ENCODE peak calls at places on chromosomes 11 and 22, in seven cellular contexts. One of them, this sample, is unnamed. For H3K9me3, the result is how much of the 10 kb centered on the place peaks cover.

GRCh38 chr11:66981976-66982578 is 7.0 kb downstream of the C11orf86 start:
- DNase-seq in breast epithelium: peak
- DNase-seq in A549: peak
- DNase-seq in heart left ventricle: peak
- DNase-seq in suprapubic skin: peak
- DNase-seq in right lobe of liver: peak
- DNase-seq in transverse colon: peak
- DNase-seq in this sample: peak

GRCh38 chr11:67436459-67437081 is 912 bp downstream of the PTPRCAP start:
- DNase-seq in breast epithelium: no peak
- DNase-seq in A549: no peak
- DNase-seq in heart left ventricle: no peak
- DNase-seq in suprapubic skin: no peak
- DNase-seq in right lobe of liver: no peak
- DNase-seq in transverse colon: peak
- DNase-seq in this sample: no peak

GRCh38 chr11:8230921-8231847 is 32.5 kb downstream of the LMO1 start:
- DNase-seq in breast epithelium: no peak
- DNase-seq in A549: no peak
- DNase-seq in heart left ventricle: no peak
- DNase-seq in suprapubic skin: no peak
- DNase-seq in right lobe of liver: no peak
- DNase-seq in transverse colon: no peak
- DNase-seq in this sample: no peak

GRCh38 chr22:36929621-36930020 is 16.2 kb downstream of the CSF2RB start:
- DNase-seq in breast epithelium: no peak
- DNase-seq in A549: no peak
- DNase-seq in heart left ventricle: no peak
- DNase-seq in suprapubic skin: peak
- DNase-seq in right lobe of liver: no peak
- DNase-seq in transverse colon: no peak
- DNase-seq in this sample: no peak

GRCh38 chr11:66420671-66421476 is at the start of gene NPAS4:
- DNase-seq in breast epithelium: no peak
- DNase-seq in A549: no peak
- DNase-seq in heart left ventricle: no peak
- DNase-seq in suprapubic skin: no peak
- DNase-seq in right lobe of liver: no peak
- DNase-seq in transverse colon: no peak
- DNase-seq in this sample: no peak

GRCh38 chr22:38338772-38339379 is 21.6 kb upstream of the CSNK1E start:
- DNase-seq in breast epithelium: no peak
- DNase-seq in A549: no peak
- DNase-seq in heart left ventricle: no peak
- DNase-seq in suprapubic skin: peak
- DNase-seq in right lobe of liver: no peak
- DNase-seq in transverse colon: peak
- DNase-seq in this sample: no peak

GRCh38 chr11:33696931-33697638 is 3.5 kb downstream of the C11orf91 start:
- DNase-seq in breast epithelium: no peak
- DNase-seq in A549: no peak
- DNase-seq in heart left ventricle: no peak
- DNase-seq in suprapubic skin: no peak
- DNase-seq in right lobe of liver: no peak
- DNase-seq in transverse colon: no peak
- DNase-seq in this sample: no peak

GRCh38 chr11:111585371-111585770 is 16.9 kb upstream of the SIK2 start:
- DNase-seq in breast epithelium: no peak
- DNase-seq in A549: no peak
- DNase-seq in heart left ventricle: peak
- DNase-seq in suprapubic skin: no peak
- DNase-seq in right lobe of liver: no peak
- DNase-seq in transverse colon: no peak
- DNase-seq in this sample: no peak

GRCh38 chr11:587978-588380 is 11.7 kb downstream of the PHRF1 start:
- DNase-seq in breast epithelium: no peak
- DNase-seq in A549: peak
- DNase-seq in heart left ventricle: no peak
- DNase-seq in suprapubic skin: no peak
- DNase-seq in right lobe of liver: peak
- DNase-seq in transverse colon: no peak
- DNase-seq in this sample: peak

GRCh38 chr11:62005231-62005661 is 37.8 kb upstream of the FTH1 start:
- DNase-seq in breast epithelium: no peak
- DNase-seq in A549: no peak
- DNase-seq in heart left ventricle: no peak
- DNase-seq in suprapubic skin: no peak
- DNase-seq in right lobe of liver: no peak
- DNase-seq in transverse colon: no peak
- DNase-seq in this sample: no peak

GRCh38 chr11:57567210-57567511 is 311 bp downstream of the UBE2L6 start:
- DNase-seq in breast epithelium: no peak
- DNase-seq in A549: no peak
- DNase-seq in heart left ventricle: no peak
- DNase-seq in suprapubic skin: no peak
- DNase-seq in right lobe of liver: no peak
- DNase-seq in transverse colon: peak
- DNase-seq in this sample: no peak

GRCh38 chr22:17199131-17199731 is 20.0 kb downstream of the ADA2 start:
- DNase-seq in breast epithelium: no peak
- DNase-seq in A549: no peak
- DNase-seq in heart left ventricle: peak
- DNase-seq in suprapubic skin: no peak
- DNase-seq in right lobe of liver: no peak
- DNase-seq in transverse colon: no peak
- DNase-seq in this sample: no peak

GRCh38 chr11:118634435-118635236 is 27.2 kb downstream of the PHLDB1 start:
- DNase-seq in breast epithelium: peak
- DNase-seq in A549: no peak
- DNase-seq in heart left ventricle: peak
- DNase-seq in suprapubic skin: no peak
- DNase-seq in right lobe of liver: peak
- DNase-seq in transverse colon: peak
- DNase-seq in this sample: peak
- H3K4me3 ChIP-seq in breast epithelium: no peak
- H3K4me3 ChIP-seq in A549: no peak
- H3K4me3 ChIP-seq in heart left ventricle: no peak
- H3K4me3 ChIP-seq in suprapubic skin: peak
- H3K4me3 ChIP-seq in right lobe of liver: peak
- H3K4me3 ChIP-seq in transverse colon: peak
- H3K4me3 ChIP-seq in this sample: peak

GRCh38 chr11:27471588-27472397 is 797 bp downstream of the LGR4 start:
- DNase-seq in breast epithelium: peak
- DNase-seq in A549: no peak
- DNase-seq in heart left ventricle: peak
- DNase-seq in suprapubic skin: peak
- DNase-seq in right lobe of liver: peak
- DNase-seq in transverse colon: peak
- DNase-seq in this sample: no peak

GRCh38 chr11:27473017-27473406 is 422 bp upstream of the LGR4 start:
- DNase-seq in breast epithelium: no peak
- DNase-seq in A549: no peak
- DNase-seq in heart left ventricle: no peak
- DNase-seq in suprapubic skin: no peak
- DNase-seq in right lobe of liver: no peak
- DNase-seq in transverse colon: no peak
- DNase-seq in this sample: no peak

GRCh38 chr11:27471067-27471587 is 1.5 kb downstream of the LGR4 start:
- DNase-seq in breast epithelium: no peak
- DNase-seq in A549: no peak
- DNase-seq in heart left ventricle: no peak
- DNase-seq in suprapubic skin: no peak
- DNase-seq in right lobe of liver: no peak
- DNase-seq in transverse colon: peak
- DNase-seq in this sample: peak

GRCh38 chr11:27470166-27470565 is 2.4 kb downstream of the LGR4 start:
- DNase-seq in breast epithelium: no peak
- DNase-seq in A549: no peak
- DNase-seq in heart left ventricle: no peak
- DNase-seq in suprapubic skin: no peak
- DNase-seq in right lobe of liver: no peak
- DNase-seq in transverse colon: no peak
- DNase-seq in this sample: no peak

DNA sequence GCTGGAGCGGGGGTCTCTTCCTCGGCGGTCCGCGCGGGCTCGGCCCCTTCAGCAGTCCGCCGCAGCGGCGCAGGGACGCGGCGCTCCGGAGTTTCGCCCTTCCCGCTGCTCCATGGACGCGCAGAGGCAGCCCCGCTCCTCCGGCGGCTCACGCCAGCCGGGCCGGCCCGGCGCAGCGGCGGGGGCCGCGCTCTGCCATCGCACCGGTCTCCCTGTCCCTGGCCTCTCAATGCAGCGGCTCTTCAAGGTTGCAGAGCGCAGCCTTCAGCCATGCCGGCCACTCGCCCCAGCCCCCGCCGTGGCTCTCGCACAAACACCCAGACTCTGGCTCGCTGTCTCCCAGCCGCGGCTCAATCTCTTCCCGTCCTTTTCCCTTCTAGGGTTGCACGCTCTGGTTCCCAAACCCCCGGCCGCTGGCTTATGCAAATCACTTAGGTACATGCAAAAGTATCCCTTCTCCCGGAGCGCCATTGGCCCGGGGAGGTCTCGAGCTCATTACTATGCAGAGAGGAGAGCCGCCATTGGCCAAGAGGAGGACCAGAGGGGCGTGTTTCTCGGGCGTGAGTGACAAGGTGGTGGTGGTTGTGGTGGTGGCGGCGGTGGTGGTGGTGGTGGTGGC is at the start of gene LGR4:
- DNase-seq in breast epithelium: peak
- DNase-seq in A549: peak
- DNase-seq in heart left ventricle: peak
- DNase-seq in suprapubic skin: peak
- DNase-seq in right lobe of liver: peak
- DNase-seq in transverse colon: peak
- DNase-seq in this sample: peak
- TF ChIP-seq POLR2A in breast epithelium: peak
- TF ChIP-seq POLR2A in A549: peak
- TF ChIP-seq POLR2A in heart left ventricle: no peak
- TF ChIP-seq POLR2A in suprapubic skin: peak
- TF ChIP-seq POLR2A in right lobe of liver: peak
- TF ChIP-seq POLR2A in transverse colon: peak
- TF ChIP-seq POLR2A in this sample: peak

GRCh38 chr22:47340851-47341436 is 578.5 kb downstream of the TBC1D22A start:
- DNase-seq in breast epithelium: no peak
- DNase-seq in A549: peak
- DNase-seq in heart left ventricle: no peak
- DNase-seq in suprapubic skin: no peak
- DNase-seq in right lobe of liver: no peak
- DNase-seq in transverse colon: no peak
- DNase-seq in this sample: no peak
- H3K9me3 ChIP-seq in breast epithelium: under half
- H3K9me3 ChIP-seq in A549: under half
- H3K9me3 ChIP-seq in heart left ventricle: under half
- H3K9me3 ChIP-seq in suprapubic skin: under half
- H3K9me3 ChIP-seq in right lobe of liver: under half
- H3K9me3 ChIP-seq in transverse colon: under half
- H3K9me3 ChIP-seq in this sample: under half

DNA sequence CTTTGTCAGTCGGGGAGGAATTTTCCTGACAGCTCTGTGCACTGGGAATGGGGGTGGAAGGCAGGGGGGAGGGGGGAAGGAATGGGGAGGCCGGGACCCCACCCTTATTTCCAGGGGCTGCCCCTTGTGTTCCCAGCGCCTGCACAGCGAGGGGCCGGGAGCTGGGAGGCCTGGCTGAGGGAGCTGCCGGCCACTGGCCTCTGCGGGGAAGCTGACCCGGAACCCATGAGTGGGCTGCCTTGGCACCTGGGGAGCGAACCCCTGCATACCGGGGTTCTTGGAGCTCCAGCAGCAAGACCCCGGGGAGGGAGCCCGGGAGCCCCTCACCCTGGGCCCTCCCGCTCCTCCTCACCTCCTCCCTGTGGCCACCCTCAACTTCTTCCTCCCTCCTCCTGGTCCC is 3.5 kb downstream of the H19 start:
- DNase-seq in breast epithelium: no peak
- DNase-seq in A549: no peak
- DNase-seq in heart left ventricle: peak
- DNase-seq in suprapubic skin: no peak
- DNase-seq in right lobe of liver: peak
- DNase-seq in transverse colon: no peak
- DNase-seq in this sample: no peak
- H3K4me3 ChIP-seq in breast epithelium: no peak
- H3K4me3 ChIP-seq in A549: no peak
- H3K4me3 ChIP-seq in heart left ventricle: no peak
- H3K4me3 ChIP-seq in suprapubic skin: no peak
- H3K4me3 ChIP-seq in right lobe of liver: no peak
- H3K4me3 ChIP-seq in transverse colon: no peak
- H3K4me3 ChIP-seq in this sample: no peak

GRCh38 chr11:125263268-125263790 is 98.8 kb downstream of the PKNOX2 start:
- DNase-seq in breast epithelium: no peak
- DNase-seq in A549: no peak
- DNase-seq in heart left ventricle: peak
- DNase-seq in suprapubic skin: no peak
- DNase-seq in right lobe of liver: peak
- DNase-seq in transverse colon: peak
- DNase-seq in this sample: peak
- TF ChIP-seq POLR2A in breast epithelium: no peak
- TF ChIP-seq POLR2A in A549: no peak
- TF ChIP-seq POLR2A in heart left ventricle: no peak
- TF ChIP-seq POLR2A in suprapubic skin: no peak
- TF ChIP-seq POLR2A in right lobe of liver: no peak
- TF ChIP-seq POLR2A in transverse colon: no peak
- TF ChIP-seq POLR2A in this sample: no peak

DNA sequence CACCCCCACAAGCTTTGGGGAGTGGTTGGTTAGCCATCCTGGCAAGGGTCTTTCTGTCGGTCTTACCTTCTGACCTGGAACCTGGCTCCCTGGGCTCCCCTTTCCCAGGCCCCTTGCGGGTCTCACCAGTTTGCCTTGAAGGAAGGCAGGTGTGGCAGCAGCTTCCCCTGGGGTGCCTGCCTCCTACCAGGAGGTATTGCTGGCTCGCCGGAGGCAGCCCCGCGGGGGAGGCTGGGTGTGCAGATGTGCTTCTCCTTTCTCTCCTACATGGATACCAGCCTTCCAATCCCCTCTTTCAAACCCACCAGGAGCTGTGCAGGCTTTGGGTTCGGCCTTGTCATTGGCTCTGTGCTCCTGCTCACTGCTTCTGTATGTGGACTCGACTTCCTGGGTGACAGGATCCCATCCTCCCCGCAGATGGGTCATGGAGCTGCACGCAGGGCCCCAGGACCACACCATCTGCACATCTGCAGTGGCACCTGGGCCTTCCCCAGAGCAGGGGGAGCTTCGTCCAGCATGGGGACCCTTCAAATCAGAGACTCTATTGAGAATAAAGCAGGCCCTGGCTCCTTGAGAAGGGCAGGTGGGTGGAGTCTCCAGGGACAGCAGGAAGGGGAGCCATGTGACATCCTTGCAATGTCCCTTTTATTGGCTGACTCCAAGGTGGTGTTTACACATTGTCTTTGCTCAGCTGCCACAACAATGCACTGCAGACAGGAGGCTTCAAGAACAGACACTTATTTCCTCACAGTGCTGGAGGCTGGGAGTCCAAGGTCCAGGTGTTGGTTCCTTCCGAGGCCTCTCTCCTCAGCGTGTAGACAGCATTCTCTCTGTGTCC is 592.0 kb downstream of the BRD1 start:
- DNase-seq in breast epithelium: peak
- DNase-seq in A549: no peak
- DNase-seq in heart left ventricle: no peak
- DNase-seq in suprapubic skin: peak
- DNase-seq in right lobe of liver: no peak
- DNase-seq in transverse colon: peak
- DNase-seq in this sample: no peak
- H3K9me3 ChIP-seq in breast epithelium: under half
- H3K9me3 ChIP-seq in A549: under half
- H3K9me3 ChIP-seq in heart left ventricle: under half
- H3K9me3 ChIP-seq in suprapubic skin: under half
- H3K9me3 ChIP-seq in right lobe of liver: under half
- H3K9me3 ChIP-seq in transverse colon: under half
- H3K9me3 ChIP-seq in this sample: under half

This sample was measured in HepG2.